ENCODE peak calls at places on chromosomes 7 and 10, in four cellular contexts. X is T-helper 9 cell; R is stimulated activated CD4-positive, alpha-beta T cell treated with anti-CD3 and anti-CD28 coated beads, TNF-alpha, amount 100 ng/mL, for 1 hour; U is epithelial cell of esophagus. N is an unnamed sample.

GRCh38 chr10:114519306-114519669 is 115.0 kb upstream of the AFAP1L2 start:
- DNase-seq in X (no peak), R (no peak), U (peak), N (no peak)

GRCh38 chr10:26479766-26480492 is 41.8 kb downstream of the APBB1IP start:
- DNase-seq in X (no peak), R (no peak), U (no peak), N (no peak)

GRCh38 chr7:22480523-22481075 is 19.4 kb downstream of the STEAP1B start:
- DNase-seq in X (no peak), R (no peak), U (no peak), N (no peak)

GRCh38 chr10:46530249-46531186 is 25.9 kb downstream of the GPRIN2 start:
- DNase-seq in X (no peak), R (no peak), U (no peak), N (no peak)

GRCh38 chr7:108026647-108027046 is 23.7 kb upstream of the LAMB1 start:
- DNase-seq in X (no peak), R (no peak), U (no peak), N (no peak)

GRCh38 chr10:56823849-56824248 is 462.8 kb upstream of the ZWINT start:
- DNase-seq in X (no peak), R (no peak), U (peak), N (no peak)

GRCh38 chr10:131832056-131832685 is 68.6 kb upstream of the PPP2R2D start:
- DNase-seq in X (no peak), R (no peak), U (no peak), N (no peak)

GRCh38 chr7:137953043-137953691 is 48.7 kb downstream of the CREB3L2 start:
- DNase-seq in X (no peak), R (no peak), U (peak), N (no peak)

GRCh38 chr10:16602104-16602735 is 80.5 kb upstream of the C1QL3 start:
- DNase-seq in X (no peak), R (no peak), U (no peak), N (no peak)

GRCh38 chr10:13270877-13271551 is 28.9 kb downstream of the PHYH start:
- DNase-seq in X (no peak), R (no peak), U (no peak), N (no peak)